ENCODE peak calls at places on chromosomes 13 and 19, in nine cellular contexts. Z is GM23248, L is heart right ventricle, W is activated T-cell treated with anti-CD3 and anti-CD28 coated beads for 48 hours, B is GDM1, R is body of pancreas, C is foreskin fibroblast, V is transverse colon, J is neuronal stem cell. D is an unnamed sample.
A peak's percentile ranks its signal among the peaks of the same experiment; 100 is the strongest.

GRCh38 chr19:31312004-31312403 is 37.2 kb downstream of the TSHZ3 start:
- DNase-seq in Z (peak; percentile 87), L (no peak), W (peak; percentile 23), B (no peak), R (no peak), C (peak; percentile 59), V (no peak), J (no peak), D (peak; percentile 84)

GRCh38 chr19:31470952-31471351 is 121.7 kb upstream of the TSHZ3 start:
- DNase-seq in Z (no peak), L (no peak), W (no peak), B (no peak), R (no peak), C (no peak), V (no peak), J (no peak), D (no peak)

GRCh38 chr13:77511552-77511951 is 24.0 kb upstream of the SCEL start:
- DNase-seq in Z (no peak), L (no peak), W (no peak), B (no peak), R (no peak), C (peak; percentile 7), V (no peak), J (no peak), D (no peak)

GRCh38 chr19:58181902-58182576 is 822 bp upstream of the ZNF274 start:
- DNase-seq in Z (peak; percentile 34), L (peak; percentile 30), W (peak; percentile 52), B (peak; percentile 33), R (peak; percentile 29), C (peak; percentile 7), V (peak; percentile 42), J (no peak), D (peak; percentile 39)

GRCh38 chr19:2726904-2727639 is 5.9 kb upstream of the DIRAS1 start:
- DNase-seq in Z (peak; percentile 22), L (no peak), W (no peak), B (no peak), R (no peak), C (no peak), V (peak; percentile 31), J (no peak), D (no peak)

GRCh38 chr19:1668339-1669123 is 16.1 kb upstream of the TCF3 start:
- DNase-seq in Z (no peak), L (no peak), W (no peak), B (no peak), R (no peak), C (no peak), V (peak; percentile 60), J (no peak), D (no peak)

GRCh38 chr13:31675521-31675953 is 63.8 kb upstream of the RXFP2 start:
- DNase-seq in Z (peak; percentile 67), L (no peak), W (no peak), B (no peak), R (no peak), C (peak; percentile 56), V (no peak), J (no peak), D (peak; percentile 4)

GRCh38 chr19:1046117-1046626 is 6.3 kb downstream of the ABCA7 start:
- DNase-seq in Z (no peak), L (no peak), W (no peak), B (no peak), R (no peak), C (no peak), V (no peak), J (no peak), D (no peak)

GRCh38 chr19:13181747-13182388 is 31.7 kb downstream of the IER2 start:
- DNase-seq in Z (peak; percentile 67), L (peak; percentile 77), W (no peak), B (peak; percentile 83), R (peak; percentile 78), C (peak; percentile 73), V (peak; percentile 79), J (no peak), D (peak; percentile 25)

GRCh38 chr13:59493436-59493965 is 670.2 kb downstream of the DIAPH3 start:
- DNase-seq in Z (no peak), L (no peak), W (no peak), B (no peak), R (no peak), C (no peak), V (no peak), J (no peak), D (no peak)

GRCh38 chr13:32121316-32121715 is 89.7 kb downstream of the FRY start:
- DNase-seq in Z (peak; percentile 34), L (no peak), W (no peak), B (no peak), R (no peak), C (peak; percentile 52), V (no peak), J (no peak), D (no peak)

GRCh38 chr19:51552996-51553725 is 17.9 kb upstream of the ZNF175 start:
- DNase-seq in Z (peak; percentile 76), L (peak; percentile 79), W (peak; percentile 47), B (peak; percentile 55), R (peak; percentile 71), C (peak; percentile 29), V (peak; percentile 43), J (peak; percentile 79), D (peak; percentile 70)

GRCh38 chr13:102317593-102317992 is 84.3 kb downstream of the FGF14 start:
- DNase-seq in Z (peak; percentile 33), L (peak; percentile 78), W (no peak), B (no peak), R (peak; percentile 51), C (peak; percentile 73), V (peak; percentile 47), J (no peak), D (no peak)

GRCh38 chr19:32647361-32647760 is 27.6 kb downstream of the ANKRD27 start:
- DNase-seq in Z (no peak), L (no peak), W (no peak), B (no peak), R (no peak), C (no peak), V (no peak), J (no peak), D (no peak)

GRCh38 chr19:49200238-49200862 is 42.8 kb downstream of the TRPM4 start:
- DNase-seq in Z (peak; percentile 61), L (no peak), W (no peak), B (no peak), R (no peak), C (no peak), V (peak; percentile 61), J (no peak), D (no peak)

GRCh38 chr13:51297556-51297955 is 41.9 kb upstream of the SERPINE3 start:
- DNase-seq in Z (no peak), L (no peak), W (no peak), B (no peak), R (no peak), C (no peak), V (no peak), J (no peak), D (no peak)

GRCh38 chr19:53768401-53768800 is 55.7 kb downstream of the NLRP12 start:
- DNase-seq in Z (no peak), L (no peak), W (no peak), B (no peak), R (no peak), C (no peak), V (no peak), J (no peak), D (no peak)

GRCh38 chr19:6010107-6010506 is 32.2 kb upstream of the RANBP3 start:
- DNase-seq in Z (no peak), L (no peak), W (no peak), B (no peak), R (no peak), C (no peak), V (no peak), J (no peak), D (no peak)

GRCh38 chr19:19553670-19554069 is 15.6 kb downstream of the CILP2 start:
- DNase-seq in Z (no peak), L (no peak), W (no peak), B (no peak), R (no peak), C (no peak), V (no peak), J (no peak), D (no peak)

GRCh38 chr13:73268306-73268705 is 209.5 kb downstream of the KLF5 start:
- DNase-seq in Z (peak; percentile 79), L (no peak), W (no peak), B (no peak), R (no peak), C (peak; percentile 10), V (peak; percentile 38), J (no peak), D (peak; percentile 7)

GRCh38 chr13:26253787-26254582 is at the start of gene CDK8:
- DNase-seq in Z (peak; percentile 94), L (peak; percentile 92), W (peak; percentile 82), B (peak; percentile 95), R (peak; percentile 95), C (peak; percentile 92), V (peak; percentile 92), J (peak; percentile 92), D (peak; percentile 92)

GRCh38 chr19:29872224-29872731 is 60.5 kb downstream of the CCNE1 start:
- DNase-seq in Z (peak; percentile 34), L (no peak), W (no peak), B (no peak), R (no peak), C (peak; percentile 17), V (no peak), J (peak; percentile 31), D (no peak)

GRCh38 chr19:1826557-1827521 is 14.8 kb upstream of the ATP8B3 start:
- DNase-seq in Z (no peak), L (no peak), W (no peak), B (no peak), R (no peak), C (no peak), V (no peak), J (no peak), D (no peak)

GRCh38 chr13:71871844-71872243 is 4.8 kb upstream of the DACH1 start:
- DNase-seq in Z (no peak), L (no peak), W (no peak), B (no peak), R (no peak), C (no peak), V (no peak), J (no peak), D (no peak)